ENCODE peak calls at places on chromosomes 3 and 15, in seven cellular contexts. One of them, this sample, is unnamed.

GRCh38 chr3:185929192-185930151 is 8.3 kb downstream of the TRA2B start:
- DNase-seq in ovary: no peak
- DNase-seq in cardiac fibroblast: peak
- DNase-seq in endothelial cell: no peak
- DNase-seq in PC-9: no peak
- DNase-seq in WTC11: no peak
- DNase-seq in mucosa of descending colon: no peak
- DNase-seq in this sample: no peak

GRCh38 chr3:155334897-155335883 is 41.7 kb upstream of the STRIT1 start:
- DNase-seq in endothelial cell: peak
- DNase-seq in WTC11: no peak
- DNase-seq in ovary: no peak
- DNase-seq in PC-9: no peak
- DNase-seq in mucosa of descending colon: no peak
- DNase-seq in cardiac fibroblast: peak
- DNase-seq in this sample: no peak

GRCh38 chr3:177673105-177673804 is 476.0 kb upstream of the TBL1XR1 start:
- DNase-seq in PC-9: no peak
- DNase-seq in WTC11: no peak
- DNase-seq in mucosa of descending colon: no peak
- DNase-seq in cardiac fibroblast: peak
- DNase-seq in endothelial cell: no peak
- DNase-seq in ovary: no peak
- DNase-seq in this sample: no peak

GRCh38 chr3:86180696-86181095 is 810.3 kb downstream of the VGLL3 start:
- DNase-seq in cardiac fibroblast: no peak
- DNase-seq in mucosa of descending colon: no peak
- DNase-seq in endothelial cell: peak
- DNase-seq in ovary: no peak
- DNase-seq in PC-9: peak
- DNase-seq in WTC11: peak
- DNase-seq in this sample: no peak

GRCh38 chr3:139122221-139122581 is 77.5 kb upstream of the PRR23C start:
- DNase-seq in endothelial cell: no peak
- DNase-seq in mucosa of descending colon: no peak
- DNase-seq in ovary: no peak
- DNase-seq in cardiac fibroblast: peak
- DNase-seq in WTC11: no peak
- DNase-seq in PC-9: no peak
- DNase-seq in this sample: no peak

GRCh38 chr3:47469616-47470015 is 6.1 kb downstream of the SCAP start:
- DNase-seq in endothelial cell: no peak
- DNase-seq in WTC11: no peak
- DNase-seq in mucosa of descending colon: no peak
- DNase-seq in cardiac fibroblast: peak
- DNase-seq in ovary: no peak
- DNase-seq in PC-9: no peak
- DNase-seq in this sample: no peak

GRCh38 chr15:53454843-53455721 is 304.4 kb downstream of the WDR72 start:
- DNase-seq in cardiac fibroblast: no peak
- DNase-seq in mucosa of descending colon: no peak
- DNase-seq in PC-9: no peak
- DNase-seq in WTC11: no peak
- DNase-seq in ovary: no peak
- DNase-seq in endothelial cell: no peak
- DNase-seq in this sample: no peak

GRCh38 chr3:185756477-185756876 is 68.4 kb downstream of the IGF2BP2 start:
- DNase-seq in cardiac fibroblast: no peak
- DNase-seq in ovary: no peak
- DNase-seq in PC-9: no peak
- DNase-seq in WTC11: no peak
- DNase-seq in endothelial cell: no peak
- DNase-seq in mucosa of descending colon: no peak
- DNase-seq in this sample: no peak

GRCh38 chr15:67480741-67481140 is 40.2 kb upstream of the C15orf61 start:
- DNase-seq in PC-9: no peak
- DNase-seq in mucosa of descending colon: no peak
- DNase-seq in ovary: no peak
- DNase-seq in endothelial cell: no peak
- DNase-seq in cardiac fibroblast: no peak
- DNase-seq in WTC11: no peak
- DNase-seq in this sample: no peak

GRCh38 chr3:114902691-114903101 is 244.4 kb downstream of the ZBTB20 start:
- DNase-seq in mucosa of descending colon: no peak
- DNase-seq in WTC11: no peak
- DNase-seq in ovary: no peak
- DNase-seq in cardiac fibroblast: no peak
- DNase-seq in endothelial cell: no peak
- DNase-seq in PC-9: no peak
- DNase-seq in this sample: no peak

GRCh38 chr15:42724276-42724675 is 12.7 kb downstream of the CDAN1 start:
- DNase-seq in WTC11: no peak
- DNase-seq in endothelial cell: no peak
- DNase-seq in cardiac fibroblast: no peak
- DNase-seq in PC-9: no peak
- DNase-seq in ovary: no peak
- DNase-seq in mucosa of descending colon: no peak
- DNase-seq in this sample: peak

GRCh38 chr3:146464005-146464595 is 5.3 kb downstream of the PLSCR2 start:
- DNase-seq in ovary: no peak
- DNase-seq in endothelial cell: no peak
- DNase-seq in cardiac fibroblast: peak
- DNase-seq in PC-9: no peak
- DNase-seq in WTC11: no peak
- DNase-seq in mucosa of descending colon: no peak
- DNase-seq in this sample: no peak

GRCh38 chr3:184486614-184487013 is 75.0 kb upstream of the EPHB3 start:
- DNase-seq in PC-9: no peak
- DNase-seq in ovary: no peak
- DNase-seq in cardiac fibroblast: no peak
- DNase-seq in endothelial cell: no peak
- DNase-seq in WTC11: no peak
- DNase-seq in mucosa of descending colon: no peak
- DNase-seq in this sample: no peak

GRCh38 chr15:48861813-48862431 is 16.0 kb upstream of the EID1 start:
- DNase-seq in ovary: no peak
- DNase-seq in mucosa of descending colon: no peak
- DNase-seq in PC-9: peak
- DNase-seq in WTC11: peak
- DNase-seq in cardiac fibroblast: peak
- DNase-seq in endothelial cell: peak
- DNase-seq in this sample: peak

GRCh38 chr3:162978136-162978535 is 1481.5 kb downstream of the OTOL1 start:
- DNase-seq in cardiac fibroblast: no peak
- DNase-seq in PC-9: no peak
- DNase-seq in endothelial cell: no peak
- DNase-seq in ovary: no peak
- DNase-seq in WTC11: no peak
- DNase-seq in mucosa of descending colon: no peak
- DNase-seq in this sample: no peak

GRCh38 chr3:46184469-46184868 is 23.6 kb downstream of the CCR1 start:
- DNase-seq in mucosa of descending colon: no peak
- DNase-seq in cardiac fibroblast: peak
- DNase-seq in PC-9: no peak
- DNase-seq in endothelial cell: no peak
- DNase-seq in WTC11: no peak
- DNase-seq in ovary: no peak
- DNase-seq in this sample: no peak

GRCh38 chr15:69540622-69541021 is 88.0 kb downstream of the RPLP1 start:
- DNase-seq in ovary: no peak
- DNase-seq in endothelial cell: no peak
- DNase-seq in PC-9: no peak
- DNase-seq in WTC11: no peak
- DNase-seq in cardiac fibroblast: no peak
- DNase-seq in mucosa of descending colon: no peak
- DNase-seq in this sample: no peak

GRCh38 chr3:43621406-43621973 is 321 bp downstream of the ANO10 start:
- DNase-seq in PC-9: no peak
- DNase-seq in cardiac fibroblast: no peak
- DNase-seq in ovary: no peak
- DNase-seq in WTC11: no peak
- DNase-seq in mucosa of descending colon: no peak
- DNase-seq in endothelial cell: peak
- DNase-seq in this sample: no peak

GRCh38 chr15:33030315-33030714 is 164.2 kb downstream of the FMN1 start:
- DNase-seq in endothelial cell: no peak
- DNase-seq in ovary: no peak
- DNase-seq in mucosa of descending colon: no peak
- DNase-seq in cardiac fibroblast: no peak
- DNase-seq in PC-9: no peak
- DNase-seq in WTC11: no peak
- DNase-seq in this sample: no peak

GRCh38 chr3:86051058-86051457 is 939.9 kb downstream of the VGLL3 start:
- DNase-seq in endothelial cell: no peak
- DNase-seq in cardiac fibroblast: no peak
- DNase-seq in mucosa of descending colon: no peak
- DNase-seq in ovary: no peak
- DNase-seq in PC-9: no peak
- DNase-seq in WTC11: no peak
- DNase-seq in this sample: no peak

GRCh38 chr15:70196314-70197291 is 98.9 kb upstream of the TLE3 start:
- DNase-seq in mucosa of descending colon: no peak
- DNase-seq in cardiac fibroblast: peak
- DNase-seq in ovary: peak
- DNase-seq in endothelial cell: no peak
- DNase-seq in WTC11: peak
- DNase-seq in PC-9: peak
- DNase-seq in this sample: peak

GRCh38 chr15:99090011-99090699 is 14.7 kb upstream of the SYNM start:
- DNase-seq in WTC11: no peak
- DNase-seq in PC-9: no peak
- DNase-seq in cardiac fibroblast: peak
- DNase-seq in ovary: no peak
- DNase-seq in endothelial cell: no peak
- DNase-seq in mucosa of descending colon: no peak
- DNase-seq in this sample: peak

GRCh38 chr3:77179762-77180161 is 139.9 kb downstream of the ROBO2 start:
- DNase-seq in endothelial cell: no peak
- DNase-seq in WTC11: no peak
- DNase-seq in ovary: no peak
- DNase-seq in cardiac fibroblast: no peak
- DNase-seq in PC-9: no peak
- DNase-seq in mucosa of descending colon: no peak
- DNase-seq in this sample: no peak

GRCh38 chr3:37024092-37024491 is 30.8 kb downstream of the MLH1 start:
- DNase-seq in ovary: no peak
- DNase-seq in WTC11: no peak
- DNase-seq in cardiac fibroblast: peak
- DNase-seq in PC-9: no peak
- DNase-seq in endothelial cell: no peak
- DNase-seq in mucosa of descending colon: no peak
- DNase-seq in this sample: peak
- TF ChIP-seq CTCF in ovary: peak
- TF ChIP-seq CTCF in WTC11: no peak
- TF ChIP-seq CTCF in cardiac fibroblast: peak
- TF ChIP-seq CTCF in PC-9: peak
- TF ChIP-seq CTCF in endothelial cell: peak
- TF ChIP-seq CTCF in mucosa of descending colon: no peak
- TF ChIP-seq CTCF in this sample: peak

GRCh38 chr3:15204005-15204404 is 2.0 kb upstream of the CAPN7 start:
- DNase-seq in cardiac fibroblast: peak
- DNase-seq in WTC11: no peak
- DNase-seq in endothelial cell: no peak
- DNase-seq in mucosa of descending colon: no peak
- DNase-seq in PC-9: no peak
- DNase-seq in ovary: no peak
- DNase-seq in this sample: no peak

GRCh38 chr3:15207836-15208504 is 1.9 kb downstream of the CAPN7 start:
- DNase-seq in cardiac fibroblast: peak
- DNase-seq in WTC11: no peak
- DNase-seq in PC-9: no peak
- DNase-seq in mucosa of descending colon: no peak
- DNase-seq in endothelial cell: no peak
- DNase-seq in ovary: no peak
- DNase-seq in this sample: no peak

GRCh38 chr3:15206662-15207576 is 873 bp downstream of the CAPN7 start:
- DNase-seq in PC-9: peak
- DNase-seq in mucosa of descending colon: peak
- DNase-seq in endothelial cell: no peak
- DNase-seq in cardiac fibroblast: peak
- DNase-seq in ovary: peak
- DNase-seq in WTC11: no peak
- DNase-seq in this sample: peak

GRCh38 chr3:15205482-15205933 is 538 bp upstream of the CAPN7 start:
- DNase-seq in mucosa of descending colon: no peak
- DNase-seq in cardiac fibroblast: no peak
- DNase-seq in WTC11: no peak
- DNase-seq in endothelial cell: no peak
- DNase-seq in PC-9: no peak
- DNase-seq in ovary: no peak
- DNase-seq in this sample: no peak

GRCh38 chr3:15205934-15206661 is at the start of gene CAPN7:
- DNase-seq in mucosa of descending colon: peak
- DNase-seq in ovary: peak
- DNase-seq in PC-9: peak
- DNase-seq in WTC11: peak
- DNase-seq in cardiac fibroblast: peak
- DNase-seq in endothelial cell: peak
- DNase-seq in this sample: peak
- TF ChIP-seq CTCF in mucosa of descending colon: peak
- TF ChIP-seq CTCF in ovary: no peak
- TF ChIP-seq CTCF in PC-9: no peak
- TF ChIP-seq CTCF in WTC11: no peak
- TF ChIP-seq CTCF in cardiac fibroblast: peak
- TF ChIP-seq CTCF in endothelial cell: no peak
- TF ChIP-seq CTCF in this sample: peak

GRCh38 chr3:160340351-160340750 is 58.7 kb downstream of the IFT80 start:
- DNase-seq in WTC11: no peak
- DNase-seq in mucosa of descending colon: no peak
- DNase-seq in cardiac fibroblast: no peak
- DNase-seq in PC-9: no peak
- DNase-seq in endothelial cell: no peak
- DNase-seq in ovary: no peak
- DNase-seq in this sample: no peak

GRCh38 chr3:160346511-160346910 is 52.5 kb downstream of the IFT80 start:
- DNase-seq in mucosa of descending colon: no peak
- DNase-seq in ovary: no peak
- DNase-seq in cardiac fibroblast: no peak
- DNase-seq in PC-9: no peak
- DNase-seq in endothelial cell: no peak
- DNase-seq in WTC11: no peak
- DNase-seq in this sample: no peak

GRCh38 chr3:160343132-160343531 is 55.9 kb downstream of the IFT80 start:
- DNase-seq in WTC11: no peak
- DNase-seq in endothelial cell: no peak
- DNase-seq in ovary: no peak
- DNase-seq in PC-9: no peak
- DNase-seq in cardiac fibroblast: peak
- DNase-seq in mucosa of descending colon: no peak
- DNase-seq in this sample: peak
- TF ChIP-seq CTCF in WTC11: no peak
- TF ChIP-seq CTCF in endothelial cell: peak
- TF ChIP-seq CTCF in ovary: no peak
- TF ChIP-seq CTCF in PC-9: peak
- TF ChIP-seq CTCF in cardiac fibroblast: peak
- TF ChIP-seq CTCF in mucosa of descending colon: no peak
- TF ChIP-seq CTCF in this sample: peak

GRCh38 chr3:127185268-127185667 is 7.7 kb upstream of the PRR23E start:
- DNase-seq in endothelial cell: no peak
- DNase-seq in PC-9: no peak
- DNase-seq in mucosa of descending colon: no peak
- DNase-seq in ovary: no peak
- DNase-seq in cardiac fibroblast: no peak
- DNase-seq in WTC11: no peak
- DNase-seq in this sample: no peak
- TF ChIP-seq CTCF in endothelial cell: no peak
- TF ChIP-seq CTCF in PC-9: no peak
- TF ChIP-seq CTCF in mucosa of descending colon: no peak
- TF ChIP-seq CTCF in ovary: no peak
- TF ChIP-seq CTCF in cardiac fibroblast: no peak
- TF ChIP-seq CTCF in WTC11: no peak
- TF ChIP-seq CTCF in this sample: no peak

GRCh38 chr15:49895337-49896223 is 223.5 kb downstream of the ATP8B4 start:
- DNase-seq in cardiac fibroblast: peak
- DNase-seq in PC-9: no peak
- DNase-seq in endothelial cell: no peak
- DNase-seq in WTC11: no peak
- DNase-seq in mucosa of descending colon: no peak
- DNase-seq in ovary: no peak
- DNase-seq in this sample: no peak
- TF ChIP-seq CTCF in cardiac fibroblast: no peak
- TF ChIP-seq CTCF in PC-9: no peak
- TF ChIP-seq CTCF in endothelial cell: no peak
- TF ChIP-seq CTCF in WTC11: no peak
- TF ChIP-seq CTCF in mucosa of descending colon: no peak
- TF ChIP-seq CTCF in ovary: no peak
- TF ChIP-seq CTCF in this sample: no peak

This sample was measured in GM13976.